ENCODE peak calls at places on chromosomes 5 and 9, in ten cellular contexts. Y is heart right ventricle; S is adipocyte; H is CD8-positive, alpha-beta memory T cell; L is tibial nerve; T is HepG2; J is CD8-positive, alpha-beta T cell; M is HCT116; D is lung; P is left ventricle myocardium inferior. U is an unnamed sample.
A peak's percentile ranks its signal among the peaks of the same experiment; 100 is the strongest.

GRCh38 chr9:136654820-136655219 is 7.9 kb upstream of the EGFL7 start:
- DNase-seq in Y (peak; percentile 9), S (no peak), H (no peak), L (no peak), T (no peak), J (no peak), M (no peak), D (no peak), P (no peak), U (no peak)

GRCh38 chr5:88923623-88924619 is 40.9 kb upstream of the MEF2C start:
- DNase-seq in Y (no peak), S (no peak), H (no peak), L (no peak), T (no peak), J (no peak), M (no peak), D (no peak), P (no peak), U (no peak)

GRCh38 chr9:71719585-71719984 is 48.7 kb downstream of the CEMIP2 start:
- DNase-seq in Y (no peak), S (peak; percentile 54), H (no peak), L (no peak), T (no peak), J (no peak), M (no peak), D (no peak), P (no peak), U (no peak)

GRCh38 chr9:137589441-137590122 is 730 bp downstream of the ZMYND19 start:
- DNase-seq in Y (no peak), S (peak; percentile 56), H (peak; percentile 24), L (no peak), T (no peak), J (no peak), M (no peak), D (no peak), P (no peak), U (no peak)

GRCh38 chr5:41891066-41891707 is 13.0 kb upstream of the RIMOC1 start:
- DNase-seq in Y (no peak), S (no peak), H (no peak), L (no peak), T (no peak), J (no peak), M (no peak), D (no peak), P (no peak), U (no peak)

GRCh38 chr5:159324986-159325385 is 5.3 kb downstream of the IL12B start:
- DNase-seq in Y (no peak), S (no peak), H (no peak), L (no peak), T (no peak), J (no peak), M (no peak), D (no peak), P (no peak), U (no peak)

GRCh38 chr9:32294051-32294600 is 90.3 kb upstream of the ACO1 start:
- DNase-seq in Y (no peak), S (peak; percentile 52), H (no peak), L (no peak), T (no peak), J (no peak), M (no peak), D (no peak), P (no peak), U (peak; percentile 62)

GRCh38 chr5:153084476-153084875 is 406.0 kb upstream of the GRIA1 start:
- DNase-seq in Y (no peak), S (no peak), H (no peak), L (no peak), T (no peak), J (no peak), M (no peak), D (no peak), P (no peak), U (no peak)

GRCh38 chr9:133275105-133276000 is at the start of gene ABO:
- DNase-seq in Y (peak; percentile 44), S (no peak), H (no peak), L (no peak), T (no peak), J (no peak), M (no peak), D (no peak), P (peak; percentile 57), U (no peak)

GRCh38 chr9:133277467-133277866 is 2.5 kb upstream of the ABO start:
- DNase-seq in Y (no peak), S (no peak), H (no peak), L (no peak), T (no peak), J (no peak), M (no peak), D (no peak), P (no peak), U (no peak)

GRCh38 chr9:133276923-133277322 is 1.9 kb upstream of the ABO start:
- DNase-seq in Y (no peak), S (no peak), H (no peak), L (no peak), T (no peak), J (no peak), M (no peak), D (no peak), P (no peak), U (no peak)

GRCh38 chr9:133274236-133275104 is 531 bp downstream of the ABO start:
- DNase-seq in Y (no peak), S (no peak), H (no peak), L (no peak), T (no peak), J (no peak), M (no peak), D (no peak), P (no peak), U (no peak)

DNA sequence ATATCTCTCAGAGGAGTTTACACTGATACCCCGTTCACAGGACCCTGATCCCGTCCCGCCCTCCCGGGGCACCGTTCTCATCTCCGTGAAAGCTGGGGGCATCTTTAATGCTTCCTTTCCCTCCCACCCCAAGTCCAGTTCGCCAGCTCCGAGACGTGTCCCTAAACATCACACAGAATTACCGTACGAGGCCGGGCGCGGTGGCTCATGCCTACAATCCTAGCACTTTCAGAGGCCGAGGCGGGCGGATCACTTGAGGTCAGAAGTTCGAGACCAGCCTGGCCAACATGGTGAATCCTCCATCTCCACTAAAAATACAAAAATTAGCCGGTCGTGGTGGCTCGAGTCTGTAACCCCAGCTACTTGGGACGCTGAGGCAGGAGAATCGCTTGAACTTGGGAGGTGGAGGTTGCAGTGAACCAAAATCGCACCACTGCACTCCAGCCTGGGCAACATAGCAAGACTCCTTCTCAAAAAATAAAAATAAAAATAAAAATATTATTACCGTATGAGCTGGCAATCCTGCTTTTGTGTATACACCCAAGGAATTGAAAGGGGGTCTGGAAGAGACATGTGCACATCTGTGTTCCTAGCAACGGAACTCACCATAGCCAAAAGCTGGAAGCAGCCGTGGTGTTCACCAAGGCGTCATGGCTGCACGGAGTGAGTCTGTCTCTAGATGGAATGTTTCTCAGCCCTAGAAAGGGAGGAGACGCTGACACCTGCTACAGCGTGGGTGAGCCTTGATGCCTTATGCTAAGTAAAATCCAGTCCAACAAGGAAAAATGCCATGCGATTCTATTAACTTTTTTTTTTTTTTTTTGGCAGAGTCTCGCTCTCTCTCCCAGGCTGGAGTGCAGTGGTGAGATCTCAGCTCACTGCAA is 1.2 kb upstream of the ABO start:
- DNase-seq in Y (no peak), S (no peak), H (no peak), L (no peak), T (no peak), J (no peak), M (no peak), D (no peak), P (no peak), U (no peak)
- H3K9me3 ChIP-seq in Y (no peaks in the 10 kb centered on the region), S (peaks cover 14% of the 10 kb centered on the region), H (no peaks in the 10 kb centered on the region), L (no peaks in the 10 kb centered on the region), T (no peaks in the 10 kb centered on the region), J (no peaks in the 10 kb centered on the region), M (no peaks in the 10 kb centered on the region), D (peaks cover 8% of the 10 kb centered on the region), P (no peaks in the 10 kb centered on the region), U (no peaks in the 10 kb centered on the region)

DNA sequence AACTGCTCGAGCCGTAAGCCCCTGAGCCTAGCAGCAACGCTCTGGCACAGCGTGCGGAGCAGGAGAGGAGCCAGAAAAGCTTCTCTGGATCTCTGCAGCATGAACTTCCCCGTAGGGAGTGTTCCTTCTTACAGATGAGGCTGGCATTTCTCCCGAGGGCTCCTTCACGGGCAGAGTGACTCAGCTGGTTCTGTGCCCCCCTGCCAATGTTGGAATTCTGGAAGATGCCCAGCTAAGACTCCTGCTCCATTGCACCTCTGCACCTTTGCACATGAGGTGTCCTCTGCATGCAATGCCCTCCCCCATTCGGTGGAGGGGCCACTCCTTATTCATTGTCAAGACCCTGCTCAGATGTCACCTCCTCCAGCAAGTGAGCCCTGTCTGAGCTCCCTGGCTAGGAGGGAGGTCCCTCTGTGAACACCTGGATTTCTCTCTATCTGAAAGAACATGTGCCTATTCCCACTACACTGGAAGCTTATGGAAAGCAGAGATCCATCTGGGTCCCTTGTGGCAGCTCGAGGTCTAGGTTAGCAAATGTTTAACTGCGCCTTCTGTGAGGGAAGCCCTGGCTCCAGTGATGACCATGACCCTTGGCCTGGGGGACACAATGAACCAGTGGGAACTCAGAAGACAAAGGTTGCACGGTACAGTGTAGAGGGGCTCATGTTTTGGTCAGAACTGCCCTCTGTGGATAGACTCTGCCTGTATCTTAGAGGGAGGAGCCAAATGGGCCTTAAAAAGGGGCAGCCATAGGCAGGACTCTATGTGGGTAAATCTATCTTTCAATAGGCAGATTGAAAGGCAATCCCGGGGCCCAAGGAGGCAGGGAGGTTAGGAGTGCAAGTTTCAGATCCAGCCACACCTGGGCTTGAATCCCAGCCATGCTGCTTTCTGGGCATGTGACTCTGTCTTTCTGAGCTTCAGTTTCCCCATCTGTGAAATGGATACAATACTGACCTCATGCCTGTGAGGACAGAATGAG is 39.4 kb downstream of the SH3PXD2B start:
- DNase-seq in Y (no peak), S (peak; percentile 53), H (no peak), L (peak; percentile 64), T (peak; percentile 94), J (no peak), M (no peak), D (no peak), P (peak; percentile 45), U (peak; percentile 93)
- H3K36me3 ChIP-seq in Y (no peaks in the 10 kb centered on the region), S (peaks cover 11% of the 10 kb centered on the region), H (no peaks in the 10 kb centered on the region), L (no peaks in the 10 kb centered on the region), T (no peaks in the 10 kb centered on the region), J (no peaks in the 10 kb centered on the region), M (no peaks in the 10 kb centered on the region), D (no peaks in the 10 kb centered on the region), P (no peaks in the 10 kb centered on the region), U (peaks cover 27% of the 10 kb centered on the region)

DNA sequence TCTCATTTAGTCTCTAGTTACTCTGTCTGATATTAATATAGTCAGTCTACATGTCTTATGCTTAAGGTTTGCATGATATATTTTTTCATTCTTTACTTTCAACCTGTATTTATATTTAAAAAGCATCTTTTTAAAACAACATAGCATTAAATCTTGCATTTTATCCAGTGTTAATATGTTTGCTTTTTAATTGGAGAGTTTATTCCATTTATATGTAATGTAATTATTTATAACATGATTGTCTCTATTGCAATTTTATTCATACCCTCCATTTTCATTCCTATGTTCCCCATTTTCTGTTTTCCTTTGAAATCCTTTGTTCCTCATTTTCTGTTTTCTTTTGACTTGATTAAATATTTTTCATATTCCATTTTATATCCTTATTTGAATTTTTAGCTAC is 13.3 kb downstream of the PCDHB15 start:
- DNase-seq in Y (no peak), S (no peak), H (no peak), L (no peak), T (no peak), J (no peak), M (no peak), D (no peak), P (no peak), U (no peak)
- H3K9me3 ChIP-seq in Y (peaks cover 100% of the 10 kb centered on the region), S (peaks cover 100% of the 10 kb centered on the region), H (peaks cover 38% of the 10 kb centered on the region), L (peaks cover 45% of the 10 kb centered on the region), T (peaks cover 94% of the 10 kb centered on the region), J (peaks cover 29% of the 10 kb centered on the region), M (peaks cover 26% of the 10 kb centered on the region), D (peaks cover 22% of the 10 kb centered on the region), P (peaks cover 100% of the 10 kb centered on the region), U (peaks cover 71% of the 10 kb centered on the region)

GRCh38 chr9:129816501-129817435 is 7.2 kb downstream of the TOR1A start:
- DNase-seq in Y (no peak), S (no peak), H (no peak), L (no peak), T (no peak), J (no peak), M (no peak), D (peak; percentile 40), P (no peak), U (no peak)

GRCh38 chr9:129814432-129815223 is 9.3 kb downstream of the TOR1A start:
- DNase-seq in Y (no peak), S (no peak), H (no peak), L (no peak), T (no peak), J (no peak), M (no peak), D (no peak), P (no peak), U (no peak)

GRCh38 chr9:129812385-129812784 is 9.4 kb downstream of the TOR1B start:
- DNase-seq in Y (no peak), S (no peak), H (no peak), L (no peak), T (no peak), J (no peak), M (no peak), D (no peak), P (no peak), U (no peak)

GRCh38 chr9:129813661-129814060 is 10.3 kb downstream of the TOR1A start:
- DNase-seq in Y (no peak), S (no peak), H (no peak), L (no peak), T (no peak), J (no peak), M (no peak), D (no peak), P (no peak), U (no peak)

GRCh38 chr9:129815278-129815677 is 8.7 kb downstream of the TOR1A start:
- DNase-seq in Y (no peak), S (no peak), H (no peak), L (no peak), T (no peak), J (no peak), M (no peak), D (no peak), P (no peak), U (no peak)
- H3K36me3 ChIP-seq in Y (peaks cover 86% of the 10 kb centered on the region), S (peaks cover 48% of the 10 kb centered on the region), H (peaks cover 32% of the 10 kb centered on the region), L (peaks cover 4% of the 10 kb centered on the region), T (peaks cover 41% of the 10 kb centered on the region), J (peaks cover 33% of the 10 kb centered on the region), M (peaks cover 8% of the 10 kb centered on the region), D (peaks cover 12% of the 10 kb centered on the region), P (peaks cover 86% of the 10 kb centered on the region), U (peaks cover 38% of the 10 kb centered on the region)

U was measured in MG63.